ENCODE peak calls at places on chromosomes 12 and 14, in six cellular contexts. L is M059J; E is adipocyte; Y is activated T-helper 1 cell treated with anti-CD3 and anti-CD28 coated beads, Interleukin-2, amount 50 U/mL, for 16 hours; J is HepG2; F is NCI-H510A treated with DMSO at 0.1 percent for 48 hours. D is an unnamed sample.

GRCh38 chr12:55019784-55020183 is at the start of gene NEUROD4:
- DNase-seq in L (peak; percentile 33), E (peak; percentile 71), Y (no peak), J (peak; percentile 30), F (peak; percentile 72), D (no peak)

GRCh38 chr12:75389061-75389460 is 1.8 kb upstream of the GLIPR1L2 start:
- DNase-seq in L (peak; percentile 86), E (peak; percentile 85), Y (no peak), J (no peak), F (peak; percentile 15), D (no peak)

GRCh38 chr12:8941691-8942478 is 7.6 kb downstream of the M6PR start:
- DNase-seq in L (peak; percentile 12), E (no peak), Y (no peak), J (no peak), F (no peak), D (no peak)

GRCh38 chr12:42284876-42285275 is 41.0 kb downstream of the ZCRB1 start:
- DNase-seq in L (no peak), E (peak; percentile 47), Y (no peak), J (no peak), F (no peak), D (no peak)

GRCh38 chr14:62824086-62824485 is 221.2 kb downstream of the KCNH5 start:
- DNase-seq in L (peak; percentile 22), E (peak; percentile 44), Y (no peak), J (no peak), F (no peak), D (no peak)

GRCh38 chr14:71815110-71815509 is 117.1 kb upstream of the RGS6 start:
- DNase-seq in L (no peak), E (no peak), Y (no peak), J (no peak), F (no peak), D (no peak)

GRCh38 chr12:115811929-115812328 is 465.6 kb downstream of the MED13L start:
- DNase-seq in L (no peak), E (no peak), Y (no peak), J (no peak), F (no peak), D (no peak)

GRCh38 chr12:47811581-47812484 is 7.9 kb downstream of the HDAC7 start:
- DNase-seq in L (peak; percentile 55), E (peak; percentile 72), Y (no peak), J (no peak), F (no peak), D (no peak)